ENCODE peak calls at places on chromosomes 7 and 10, in four cellular contexts. D is H1, N is K562, Q is HepG2. Z is an unnamed sample.

GRCh38 chr10:79079490-79080355 is 11.0 kb downstream of the ZMIZ1 start:
- DNase-seq in D (no peak), N (peak), Q (no peak), Z (no peak)

GRCh38 chr10:67520924-67521520 is 175.0 kb downstream of the CTNNA3 start:
- DNase-seq in D (no peak), N (peak), Q (peak), Z (peak)

GRCh38 chr10:104077282-104078151 is 8.2 kb downstream of the COL17A1 start:
- DNase-seq in D (no peak), N (no peak), Q (no peak), Z (no peak)

GRCh38 chr7:38831262-38831661 is 77.7 kb downstream of the VPS41 start:
- DNase-seq in D (no peak), N (no peak), Q (no peak), Z (no peak)

GRCh38 chr10:85603167-85603940 is 763.2 kb downstream of the GRID1 start:
- DNase-seq in D (no peak), N (no peak), Q (no peak), Z (no peak)

GRCh38 chr7:48537561-48537960 is 366.3 kb downstream of the ABCA13 start:
- DNase-seq in D (no peak), N (no peak), Q (no peak), Z (no peak)

GRCh38 chr7:44060091-44060947 is 5.0 kb downstream of the PGAM2 start:
- DNase-seq in D (no peak), N (no peak), Q (no peak), Z (no peak)

GRCh38 chr7:70030745-70031144 is 432.5 kb downstream of the AUTS2 start:
- DNase-seq in D (no peak), N (no peak), Q (no peak), Z (no peak)

GRCh38 chr7:131843862-131844261 is 287.4 kb upstream of the PODXL start:
- DNase-seq in D (no peak), N (no peak), Q (no peak), Z (no peak)

GRCh38 chr10:102401735-102402511 is 6.4 kb downstream of the NFKB2 start:
- DNase-seq in D (no peak), N (no peak), Q (no peak), Z (no peak)

GRCh38 chr7:23106801-23107713 is 1.5 kb downstream of the KLHL7 start:
- DNase-seq in D (no peak), N (no peak), Q (no peak), Z (no peak)

GRCh38 chr7:133491846-133492652 is 239.2 kb downstream of the EXOC4 start:
- DNase-seq in D (no peak), N (no peak), Q (no peak), Z (no peak)

GRCh38 chr10:23886355-23886754 is 322.6 kb upstream of the KIAA1217 start:
- DNase-seq in D (no peak), N (no peak), Q (peak), Z (no peak)

GRCh38 chr10:133087679-133088523 is at the start of gene ADGRA1:
- DNase-seq in D (no peak), N (peak), Q (no peak), Z (no peak)

GRCh38 chr10:119270893-119271361 is 63.6 kb downstream of the GRK5 start:
- DNase-seq in D (no peak), N (peak), Q (peak), Z (no peak)

GRCh38 chr10:43955002-43955596 is 306.4 kb upstream of the ZNF32 start:
- DNase-seq in D (no peak), N (no peak), Q (no peak), Z (no peak)

GRCh38 chr10:106454233-106454632 is 710.3 kb downstream of the SORCS1 start:
- DNase-seq in D (no peak), N (no peak), Q (no peak), Z (no peak)

GRCh38 chr10:119602241-119603095 is 5.7 kb upstream of the TIAL1 start:
- DNase-seq in D (no peak), N (peak), Q (peak), Z (no peak)

GRCh38 chr10:110364531-110364937 is 59.8 kb upstream of the SMNDC1 start:
- DNase-seq in D (no peak), N (no peak), Q (no peak), Z (no peak)

GRCh38 chr7:123170333-123171016 is 29.3 kb downstream of the SLC13A1 start:
- DNase-seq in D (no peak), N (no peak), Q (no peak), Z (no peak)

GRCh38 chr7:28469562-28469961 is 57.2 kb downstream of the CREB5 start:
- DNase-seq in D (no peak), N (no peak), Q (no peak), Z (no peak)

GRCh38 chr10:13191362-13191761 is 30.0 kb downstream of the MCM10 start:
- DNase-seq in D (no peak), N (no peak), Q (no peak), Z (no peak)

GRCh38 chr7:30519122-30519521 is 14.5 kb upstream of the GGCT start:
- DNase-seq in D (no peak), N (no peak), Q (no peak), Z (no peak)

GRCh38 chr7:68629-69028 is 123.7 kb upstream of the FAM20C start:
- DNase-seq in D (no peak), N (peak), Q (no peak), Z (no peak)
- TF ChIP-seq HDAC2 in D (no peak), N (no peak), Q (no peak), Z (no peak)

GRCh38 chr10:108049668-108050067 is 885.2 kb upstream of the SORCS1 start:
- DNase-seq in D (no peak), N (no peak), Q (no peak), Z (peak)

GRCh38 chr10:108050626-108051025 is 886.1 kb upstream of the SORCS1 start:
- DNase-seq in D (no peak), N (no peak), Q (no peak), Z (no peak)

GRCh38 chr10:108052981-108053380 is 888.5 kb upstream of the SORCS1 start:
- DNase-seq in D (no peak), N (no peak), Q (no peak), Z (no peak)

GRCh38 chr10:108051218-108051617 is 886.7 kb upstream of the SORCS1 start:
- DNase-seq in D (no peak), N (no peak), Q (no peak), Z (no peak)

DNA sequence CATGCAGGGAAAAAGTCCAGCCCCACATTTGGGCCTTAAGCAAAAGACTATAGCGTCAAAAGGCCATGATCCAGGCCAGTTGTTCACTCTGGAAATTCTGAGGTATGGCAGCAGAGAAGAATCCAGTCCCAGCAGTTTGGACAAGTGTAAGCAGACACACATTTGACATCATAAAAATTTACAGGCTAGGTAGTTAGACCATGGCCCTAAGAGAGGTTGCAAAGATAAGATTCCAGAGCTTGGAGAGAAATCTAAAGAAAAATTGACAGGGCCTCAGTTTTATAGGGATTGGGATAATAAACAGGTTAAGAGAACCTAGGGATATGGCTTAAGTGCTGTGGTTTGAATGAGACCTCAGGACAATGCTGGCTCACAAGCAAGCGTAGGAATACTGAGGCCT is 884.4 kb upstream of the SORCS1 start:
- DNase-seq in D (no peak), N (no peak), Q (no peak), Z (no peak)
- H2AFZ ChIP-seq in D (no peak), N (no peak), Q (no peak), Z (no peak)

GRCh38 chr10:28587270-28587969 is 54.5 kb downstream of the WAC start:
- DNase-seq in D (no peak), N (no peak), Q (no peak), Z (no peak)

GRCh38 chr10:28592953-28593352 is 60.0 kb downstream of the WAC start:
- DNase-seq in D (no peak), N (peak), Q (peak), Z (no peak)

GRCh38 chr10:28585076-28585475 is 52.2 kb downstream of the WAC start:
- DNase-seq in D (no peak), N (no peak), Q (no peak), Z (no peak)

GRCh38 chr10:28586176-28586575 is 53.3 kb downstream of the WAC start:
- DNase-seq in D (no peak), N (no peak), Q (no peak), Z (no peak)

DNA sequence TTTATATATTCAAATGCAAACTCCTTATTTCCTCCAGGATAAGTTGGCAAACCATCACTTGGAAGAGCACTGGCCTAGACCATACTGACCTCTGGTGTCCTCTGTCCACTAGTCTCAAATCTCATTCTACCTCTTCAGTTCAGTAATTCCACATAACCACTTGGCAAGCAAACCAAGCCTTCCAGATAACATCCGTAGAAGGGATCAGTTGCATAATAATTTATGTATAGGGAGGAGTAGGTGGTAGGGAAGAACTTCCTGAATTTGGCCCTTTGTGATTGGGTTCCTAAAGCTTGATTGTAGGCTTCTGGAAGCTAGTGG is 55.0 kb downstream of the WAC start:
- DNase-seq in D (no peak), N (peak), Q (no peak), Z (no peak)
- TF ChIP-seq HDAC2 in D (no peak), N (no peak), Q (no peak), Z (no peak)

GRCh38 chr7:157138424-157139141 is at the start of gene UBE3C:
- DNase-seq in D (peak), N (peak), Q (peak), Z (peak)
- H2AFZ ChIP-seq in D (no peak), N (peak), Q (no peak), Z (peak)